ENCODE peak calls at places on chromosomes 16 and 17, in five cellular contexts. P is ovary; K is cardiac muscle cell; Y is CD8-positive, alpha-beta T cell; I is spleen. X is an unnamed sample. For H3K4me1 and H3K9me3, the result is how much of the 10 kb centered on the place peaks cover.

GRCh38 chr16:89145406-89146161 is 26.0 kb upstream of the CDH15 start:
- DNase-seq in P (no peak), K (no peak), Y (peak), I (peak), X (no peak)

GRCh38 chr17:61519754-61520440 is 67.7 kb downstream of the TBX4 start:
- DNase-seq in P (no peak), K (no peak), Y (no peak), I (no peak), X (no peak)

GRCh38 chr16:71676236-71676635 is 48.3 kb downstream of the PHLPP2 start:
- DNase-seq in P (no peak), K (no peak), Y (no peak), I (no peak), X (no peak)

GRCh38 chr17:83195330-83196087 is 116.1 kb downstream of the METRNL start:
- DNase-seq in P (no peak), K (peak), Y (no peak), I (peak), X (no peak)

GRCh38 chr16:29743827-29744531 is 1.8 kb downstream of the C16orf54 start:
- DNase-seq in P (no peak), K (no peak), Y (peak), I (peak), X (peak)

GRCh38 chr16:66427036-66427446 is at the start of gene BEAN1:
- DNase-seq in P (no peak), K (peak), Y (no peak), I (no peak), X (no peak)

GRCh38 chr17:60630352-60630751 is 30.4 kb downstream of the PPM1D start:
- DNase-seq in P (peak), K (peak), Y (no peak), I (no peak), X (no peak)

GRCh38 chr17:33163827-33164555 is 129.1 kb downstream of the ASIC2 start:
- DNase-seq in P (no peak), K (no peak), Y (no peak), I (no peak), X (no peak)

GRCh38 chr17:76501018-76501826 is at the start of gene RHBDF2:
- DNase-seq in P (peak), K (peak), Y (peak), I (peak), X (peak)

GRCh38 chr16:12551530-12551929 is 252.2 kb downstream of the CPPED1 start:
- DNase-seq in P (no peak), K (no peak), Y (no peak), I (no peak), X (no peak)

GRCh38 chr17:77884019-77884418 is 74.5 kb upstream of the TNRC6C start:
- DNase-seq in P (no peak), K (peak), Y (peak), I (peak), X (no peak)

GRCh38 chr17:69084911-69085310 is 24.2 kb upstream of the ABCA9 start:
- DNase-seq in P (no peak), K (no peak), Y (no peak), I (no peak), X (no peak)

GRCh38 chr17:67605259-67605912 is 112.3 kb upstream of the NOL11 start:
- DNase-seq in P (peak), K (peak), Y (no peak), I (no peak), X (no peak)

GRCh38 chr16:55370762-55371482 is 46.9 kb downstream of the IRX6 start:
- DNase-seq in P (peak), K (peak), Y (no peak), I (peak), X (no peak)

GRCh38 chr16:68200120-68200783 is 35.7 kb downstream of the ESRP2 start:
- DNase-seq in P (no peak), K (peak), Y (no peak), I (no peak), X (no peak)

GRCh38 chr16:54931041-54931756 is 534 bp downstream of the IRX5 start:
- DNase-seq in P (peak), K (peak), Y (no peak), I (no peak), X (no peak)

GRCh38 chr17:73089918-73090317 is 2.6 kb downstream of the SLC39A11 start:
- DNase-seq in P (no peak), K (no peak), Y (no peak), I (no peak), X (no peak)

GRCh38 chr16:54460254-54460860 is 173.8 kb upstream of the IRX3 start:
- DNase-seq in P (no peak), K (no peak), Y (no peak), I (no peak), X (no peak)

GRCh38 chr16:1351582-1352362 is at the start of the genes GNPTG and TSR3:
- DNase-seq in P (peak), K (peak), Y (peak), I (peak), X (peak)

GRCh38 chr16:72990003-72990521 is 57.9 kb downstream of the ZFHX3 start:
- DNase-seq in P (peak), K (peak), Y (no peak), I (no peak), X (no peak)

GRCh38 chr17:65750678-65751077 is 189.2 kb upstream of the AXIN2 start:
- DNase-seq in P (peak), K (peak), Y (peak), I (no peak), X (peak)

GRCh38 chr16:88992351-88993005 is 15.5 kb upstream of the CBFA2T3 start:
- DNase-seq in P (no peak), K (no peak), Y (no peak), I (peak), X (no peak)

GRCh38 chr16:55053071-55053415 is 122.4 kb downstream of the IRX5 start:
- DNase-seq in P (no peak), K (no peak), Y (no peak), I (peak), X (no peak)

GRCh38 chr17:32803544-32803943 is 73.4 kb downstream of the MYO1D start:
- DNase-seq in P (no peak), K (peak), Y (no peak), I (no peak), X (no peak)

GRCh38 chr17:8408371-8408770 is 10.7 kb upstream of the RNF222 start:
- DNase-seq in P (no peak), K (no peak), Y (no peak), I (no peak), X (no peak)

GRCh38 chr16:79358188-79358587 is 242.3 kb downstream of the MAF start:
- DNase-seq in P (no peak), K (no peak), Y (no peak), I (no peak), X (no peak)

GRCh38 chr17:69551212-69552010 is 136.9 kb downstream of the MAP2K6 start:
- DNase-seq in P (no peak), K (peak), Y (no peak), I (no peak), X (no peak)

GRCh38 chr16:1195393-1195666 is 29.7 kb downstream of the TPSG1 start:
- DNase-seq in P (no peak), K (no peak), Y (no peak), I (no peak), X (no peak)

GRCh38 chr17:75031972-75032895 is 14.5 kb downstream of the ATP5PD start:
- DNase-seq in P (peak), K (peak), Y (peak), I (peak), X (peak)

GRCh38 chr17:35536664-35537160 is 766 bp downstream of the SLFN12L start:
- DNase-seq in P (no peak), K (no peak), Y (peak), I (no peak), X (peak)

GRCh38 chr17:16255481-16255901 is 38.5 kb downstream of the PIGL start:
- DNase-seq in P (peak), K (peak), Y (no peak), I (no peak), X (no peak)

GRCh38 chr16:88591577-88592021 is 21.4 kb downstream of the ZC3H18 start:
- DNase-seq in P (no peak), K (peak), Y (no peak), I (no peak), X (no peak)

GRCh38 chr17:69358688-69359596 is 32.0 kb upstream of the ABCA5 start:
- DNase-seq in P (no peak), K (no peak), Y (no peak), I (no peak), X (no peak)

GRCh38 chr17:75776399-75777242 is 8.0 kb upstream of the UNK start:
- DNase-seq in P (no peak), K (peak), Y (peak), I (peak), X (no peak)

GRCh38 chr17:27070836-27071235 is 223.1 kb upstream of the WSB1 start:
- DNase-seq in P (no peak), K (no peak), Y (no peak), I (no peak), X (no peak)

GRCh38 chr16:69479806-69480205 is 55.4 kb downstream of the CYB5B start:
- DNase-seq in P (no peak), K (no peak), Y (no peak), I (no peak), X (no peak)

GRCh38 chr16:679808-680624 is at the start of gene STUB1:
- DNase-seq in P (peak), K (peak), Y (peak), I (peak), X (peak)

GRCh38 chr17:46167267-46167666 is 26.0 kb downstream of the KANSL1 start:
- DNase-seq in P (no peak), K (peak), Y (no peak), I (no peak), X (no peak)
- H3K4me1 ChIP-seq in P (under half), K (under half), Y (half or more), I (under half), X (under half)

GRCh38 chr16:35746281-35746962 is 2287.0 kb downstream of the TP53TG3F start:
- DNase-seq in P (no peak), K (no peak), Y (no peak), I (no peak), X (no peak)
- H3K9me3 ChIP-seq in P (under half), K (under half), Y (under half), I (half or more), X (under half)

GRCh38 chr17:81854974-81855774 is 5.2 kb downstream of the P4HB start:
- DNase-seq in P (no peak), K (no peak), Y (peak), I (no peak), X (no peak)

GRCh38 chr17:81859906-81860755 is at the start of gene P4HB:
- DNase-seq in P (no peak), K (peak), Y (no peak), I (peak), X (no peak)

GRCh38 chr17:81860756-81861568 is 627 bp upstream of the P4HB start:
- DNase-seq in P (peak), K (peak), Y (peak), I (peak), X (peak)

GRCh38 chr17:81858967-81859905 is 1.1 kb downstream of the P4HB start:
- DNase-seq in P (no peak), K (peak), Y (peak), I (no peak), X (no peak)

DNA sequence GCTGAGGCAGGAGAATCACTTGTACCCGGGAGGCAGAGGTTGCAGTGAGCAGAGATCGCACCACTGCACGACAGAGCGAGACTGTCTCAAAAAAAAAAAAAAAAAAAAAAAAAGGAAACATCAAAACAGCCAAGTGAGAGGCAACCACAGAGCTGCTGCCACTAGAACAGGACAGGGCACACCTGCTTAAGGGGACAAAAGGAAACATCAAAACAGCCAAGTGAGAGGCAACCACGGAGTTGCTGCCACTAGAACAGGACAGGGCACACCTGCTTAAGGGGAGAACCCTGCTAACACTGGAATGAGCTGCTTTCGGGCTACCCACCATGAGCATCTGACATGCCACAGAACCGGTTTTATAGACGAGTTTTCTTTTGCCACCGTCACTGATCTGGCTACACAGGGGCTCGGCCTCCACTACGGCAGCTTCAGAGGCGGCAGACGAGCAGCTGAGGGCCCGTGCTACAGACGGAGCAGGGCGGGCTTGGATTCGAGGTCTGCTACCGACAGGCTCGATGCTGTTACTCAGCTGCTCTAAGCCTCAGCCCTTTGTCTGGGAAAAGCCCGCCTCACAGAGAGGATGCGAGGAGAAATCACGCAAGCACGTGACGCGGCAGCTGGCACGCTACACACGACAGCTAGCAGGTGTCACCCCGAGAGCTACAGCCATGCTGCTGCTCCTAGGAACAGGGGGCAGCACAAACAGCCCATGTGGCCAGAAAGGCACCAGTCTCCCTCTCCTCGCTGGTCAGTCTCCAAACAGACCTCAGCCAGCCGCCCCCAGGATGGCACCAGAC is 2.0 kb downstream of the P4HB start:
- DNase-seq in P (no peak), K (no peak), Y (peak), I (no peak), X (no peak)
- H3K27ac ChIP-seq in P (no peak), K (no peak), Y (no peak), I (peak), X (no peak)

GRCh38 chr16:84369938-84370627 is 1.7 kb downstream of the ATP2C2 start:
- DNase-seq in P (no peak), K (no peak), Y (no peak), I (no peak), X (no peak)

GRCh38 chr16:84370723-84371552 is 2.6 kb downstream of the ATP2C2 start:
- DNase-seq in P (no peak), K (no peak), Y (no peak), I (no peak), X (no peak)

GRCh38 chr16:84374160-84374489 is 5.8 kb downstream of the ATP2C2 start:
- DNase-seq in P (no peak), K (no peak), Y (no peak), I (no peak), X (no peak)

GRCh38 chr16:84369105-84369504 is 767 bp downstream of the ATP2C2 start:
- DNase-seq in P (no peak), K (no peak), Y (no peak), I (no peak), X (no peak)

GRCh38 chr16:84371553-84371865 is 3.2 kb downstream of the ATP2C2 start:
- DNase-seq in P (no peak), K (no peak), Y (no peak), I (no peak), X (no peak)
- H3K4me1 ChIP-seq in P (under half), K (under half), Y (under half), I (under half), X (under half)

DNA sequence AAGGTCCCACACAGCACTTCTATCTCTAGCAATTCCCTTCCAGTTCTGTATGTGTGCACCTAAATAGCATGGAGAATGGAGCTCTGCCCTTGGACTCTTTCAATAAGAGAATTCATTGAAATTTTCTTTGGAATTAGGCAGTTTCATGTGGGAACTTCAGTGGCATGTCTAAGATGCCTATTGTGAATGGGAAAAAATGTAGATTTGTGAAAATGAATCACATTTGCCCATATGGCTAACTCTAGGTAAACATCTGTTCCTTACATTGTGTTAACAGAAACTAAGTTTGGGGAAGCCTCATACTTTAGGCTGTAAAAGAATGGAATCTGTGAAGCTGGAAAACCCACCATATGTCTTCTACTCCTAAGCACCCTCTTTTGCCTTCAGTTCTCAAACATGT is 206.5 kb downstream of the KIF2B start:
- DNase-seq in P (no peak), K (no peak), Y (no peak), I (no peak), X (no peak)
- H3K9me3 ChIP-seq in P (under half), K (under half), Y (under half), I (under half), X (under half)

DNA sequence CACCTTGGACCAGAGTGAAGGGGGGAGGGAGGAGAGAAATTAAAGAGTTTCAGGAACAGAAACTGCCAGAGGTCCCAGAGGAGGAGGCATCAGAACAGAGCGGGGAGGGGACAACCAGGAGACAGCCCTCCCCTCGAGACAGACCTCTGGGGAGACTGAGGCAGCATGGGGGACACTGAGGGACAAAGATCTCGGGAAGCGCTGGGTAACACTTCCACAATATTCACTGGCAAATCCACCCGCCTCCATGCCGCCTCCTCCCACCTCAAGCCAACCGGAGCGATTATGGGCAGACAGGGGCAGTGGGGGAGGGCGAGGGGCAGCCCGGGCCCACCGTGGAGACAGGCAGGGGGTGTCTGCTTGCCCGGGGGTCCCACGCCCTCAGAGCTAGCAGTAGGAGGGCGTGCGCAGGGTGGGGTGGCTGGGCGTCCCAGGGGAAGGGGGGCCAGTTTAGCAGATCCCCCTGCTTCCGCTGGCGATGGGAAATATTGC is 1.2 kb downstream of the PCGF2 start:
- DNase-seq in P (no peak), K (no peak), Y (no peak), I (no peak), X (no peak)
- H3K27ac ChIP-seq in P (no peak), K (no peak), Y (no peak), I (peak), X (no peak)

GRCh38 chr17:50690887-50691549 is 16.7 kb downstream of the ANKRD40 start:
- DNase-seq in P (no peak), K (no peak), Y (no peak), I (no peak), X (no peak)

GRCh38 chr17:50689956-50690886 is 17.5 kb downstream of the ANKRD40 start:
- DNase-seq in P (no peak), K (peak), Y (no peak), I (no peak), X (no peak)

GRCh38 chr17:50691550-50692447 is 15.9 kb downstream of the ANKRD40 start:
- DNase-seq in P (no peak), K (no peak), Y (no peak), I (no peak), X (no peak)

GRCh38 chr17:50692448-50693040 is 15.2 kb downstream of the ANKRD40 start:
- DNase-seq in P (no peak), K (no peak), Y (no peak), I (no peak), X (no peak)

DNA sequence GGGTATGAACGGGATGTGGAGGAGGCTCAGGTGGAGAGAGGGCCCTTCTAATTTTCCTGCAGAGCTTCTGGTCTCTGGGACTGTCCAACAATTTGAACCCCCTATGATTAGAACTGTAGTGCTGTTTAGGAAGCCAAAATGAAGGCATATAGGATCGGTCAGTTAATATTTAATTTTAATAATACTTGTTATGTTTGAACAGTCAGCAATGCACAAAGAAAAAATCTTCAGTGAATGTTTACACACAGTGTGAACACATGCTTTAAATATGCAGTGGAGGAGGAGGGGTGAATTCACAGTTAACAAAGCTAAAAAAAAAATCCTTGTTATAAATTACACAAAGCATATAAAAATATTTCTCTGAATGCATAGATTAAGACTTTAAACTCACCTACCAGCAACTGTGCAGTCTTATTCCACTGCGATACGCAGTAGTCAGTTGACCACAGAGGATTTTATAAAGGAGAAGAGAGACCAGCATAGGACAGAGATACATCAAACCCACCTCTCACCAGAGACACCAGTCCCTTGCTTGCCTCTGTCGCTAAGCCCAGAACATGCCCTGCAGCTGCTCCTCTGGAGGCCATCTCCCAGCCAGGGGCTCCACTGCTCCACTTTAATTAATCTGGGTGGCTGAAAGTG is 14.6 kb downstream of the ANKRD40 start:
- DNase-seq in P (no peak), K (no peak), Y (no peak), I (no peak), X (no peak)
- H3K4me1 ChIP-seq in P (under half), K (under half), Y (under half), I (under half), X (under half)

GRCh38 chr16:3306078-3306477 is 781 bp downstream of the ZNF75A start:
- DNase-seq in P (no peak), K (no peak), Y (no peak), I (no peak), X (no peak)
- H3K9me3 ChIP-seq in P (half or more), K (under half), Y (under half), I (half or more), X (under half)

DNA sequence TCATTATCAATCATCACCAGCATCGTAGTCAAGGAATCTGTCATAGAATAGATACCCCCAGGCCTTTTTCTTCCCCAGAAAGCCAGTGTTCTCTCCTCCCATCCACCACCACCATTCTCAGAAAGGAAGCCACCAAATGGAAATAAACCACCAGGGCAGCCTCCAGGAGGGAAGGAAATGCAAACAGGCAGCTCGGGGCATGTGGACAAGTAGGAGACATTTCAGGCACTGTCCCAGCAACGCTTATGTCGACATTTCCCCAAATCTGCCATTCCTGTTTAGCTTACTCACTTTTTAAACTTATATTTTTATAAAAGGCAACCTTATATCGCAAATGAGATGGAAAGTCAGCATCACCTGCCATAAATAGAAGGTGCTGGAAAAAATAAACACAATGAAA is 15.8 kb downstream of the EMP2 start:
- DNase-seq in P (no peak), K (no peak), Y (no peak), I (no peak), X (no peak)
- H3K27ac ChIP-seq in P (no peak), K (no peak), Y (no peak), I (no peak), X (no peak)